ENCODE peak calls at places on chromosomes 12 and 14, in four cellular contexts. Y, W, Z and P are unnamed samples. For H3K27me3, the result is how much of the 10 kb centered on the place peaks cover.

GRCh38 chr12:52370906-52371608 is 3.8 kb upstream of the KRT85 start:
- DNase-seq in Y (peak), W (peak), Z (peak), P (peak)

GRCh38 chr14:21226467-21226866 is 42.8 kb downstream of the HNRNPC start:
- DNase-seq in W (no peak), Y (no peak), Z (no peak), P (no peak)

GRCh38 chr14:35224615-35225014 is 67.6 kb upstream of the PSMA6 start:
- DNase-seq in Y (no peak), W (no peak), Z (no peak), P (no peak)

GRCh38 chr12:45518516-45519235 is 210.8 kb upstream of the ARID2 start:
- DNase-seq in Y (no peak), Z (no peak), W (no peak), P (no peak)

GRCh38 chr12:74066476-74066875 is 471.2 kb upstream of the ATXN7L3B start:
- DNase-seq in Z (no peak), Y (no peak), W (no peak), P (no peak)

GRCh38 chr14:95106966-95107365 is 50.4 kb downstream of the DICER1 start:
- DNase-seq in Z (no peak), W (no peak), Y (no peak), P (no peak)

GRCh38 chr14:39492267-39492666 is 60.0 kb upstream of the FBXO33 start:
- DNase-seq in Y (no peak), W (no peak), Z (no peak), P (peak)

GRCh38 chr14:79549515-79549914 is 661.8 kb downstream of the DIO2 start:
- DNase-seq in Y (no peak), Z (no peak), W (no peak), P (no peak)

GRCh38 chr12:57430117-57430930 is 519 bp downstream of the R3HDM2 start:
- DNase-seq in Z (peak), Y (peak), W (peak), P (no peak)

GRCh38 chr12:64142382-64142781 is 79.7 kb downstream of the KICS2 start:
- DNase-seq in W (no peak), Y (no peak), Z (no peak), P (no peak)

GRCh38 chr12:29725587-29726320 is 58.0 kb downstream of the TMTC1 start:
- DNase-seq in Y (peak), W (peak), Z (no peak), P (no peak)

GRCh38 chr14:76564471-76565119 is 188.7 kb downstream of the ESRRB start:
- DNase-seq in Y (no peak), Z (no peak), W (no peak), P (no peak)

GRCh38 chr14:38291681-38292459 is 36.0 kb upstream of the CLEC14A start:
- DNase-seq in Z (no peak), W (no peak), Y (no peak), P (no peak)

GRCh38 chr14:76812093-76812421 is 625 bp downstream of the ANGEL1 start:
- DNase-seq in W (no peak), Y (peak), Z (peak), P (no peak)

GRCh38 chr14:85466678-85467077 is 63.3 kb upstream of the FLRT2 start:
- DNase-seq in W (no peak), Z (no peak), Y (no peak), P (no peak)

GRCh38 chr12:117333331-117334000 is 28.0 kb downstream of the NOS1 start:
- DNase-seq in W (no peak), Y (no peak), Z (no peak), P (no peak)

GRCh38 chr12:4270670-4271432 is 2.7 kb upstream of the CCND2 start:
- DNase-seq in W (peak), Z (peak), Y (peak), P (no peak)

GRCh38 chr12:60501124-60501729 is 905.4 kb downstream of the SLC16A7 start:
- DNase-seq in Y (no peak), Z (no peak), W (peak), P (no peak)

GRCh38 chr12:46554461-46554860 is 181.9 kb upstream of the SLC38A2 start:
- DNase-seq in W (no peak), Z (no peak), Y (no peak), P (no peak)

DNA sequence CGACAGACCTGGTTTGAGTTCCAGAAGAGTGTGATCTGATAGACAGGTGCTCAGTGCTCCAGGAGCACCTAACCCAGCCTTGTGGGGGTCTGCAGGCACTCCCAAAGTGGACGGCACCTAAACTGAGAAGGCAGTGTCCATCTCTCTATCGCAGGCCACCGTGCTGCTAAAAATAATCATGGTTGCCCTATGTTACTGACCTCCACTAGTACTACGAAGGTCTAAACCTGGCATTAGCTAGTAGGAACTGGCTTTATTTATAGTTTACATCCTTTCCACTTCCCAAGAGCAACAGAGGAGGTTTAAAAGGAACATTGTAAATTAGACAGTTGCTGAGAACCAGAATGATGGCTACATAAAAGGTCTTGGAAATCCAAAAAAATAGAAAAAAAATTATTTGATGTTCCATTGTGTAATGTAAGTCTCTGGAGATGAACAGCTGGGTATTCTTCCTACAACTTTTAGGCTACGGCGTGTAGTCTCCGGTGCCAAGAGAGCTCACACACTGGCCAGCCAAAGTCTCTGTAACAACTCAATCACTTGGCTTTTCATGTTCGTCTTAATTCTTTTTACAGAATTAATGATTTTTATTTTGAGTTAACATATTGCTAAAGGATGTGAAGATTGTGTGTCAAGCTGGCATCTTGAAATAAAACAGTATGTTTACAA is 27.3 kb downstream of the PPFIBP1 start:
- DNase-seq in Y (no peak), W (no peak), Z (no peak), P (no peak)
- H3K27me3 ChIP-seq in Y (under half), W (under half), Z (under half), P (under half)

GRCh38 chr12:2623472-2623871 is 171.3 kb upstream of the FKBP4 start:
- DNase-seq in Y (no peak), Z (no peak), W (no peak), P (no peak)
- H3K4me3 ChIP-seq in Y (no peak), Z (no peak), W (no peak), P (no peak)

GRCh38 chr14:80784824-80785223 is 156.7 kb downstream of the CEP128 start:
- DNase-seq in Z (no peak), Y (no peak), W (no peak), P (no peak)
- TF ChIP-seq CTCF in Z (no peak), Y (no peak), W (peak), P (no peak)

GRCh38 chr12:53932915-53933314 is 5.7 kb upstream of the HOXC13 start:
- DNase-seq in Y (no peak), Z (no peak), W (no peak), P (no peak)

GRCh38 chr12:53938276-53939140 is at the start of gene HOXC13:
- DNase-seq in Z (peak), W (no peak), Y (peak), P (no peak)

GRCh38 chr12:53937596-53938275 is 895 bp upstream of the HOXC13 start:
- DNase-seq in W (no peak), Z (no peak), Y (no peak), P (no peak)

GRCh38 chr12:53937099-53937498 is 1.5 kb upstream of the HOXC13 start:
- DNase-seq in W (no peak), Z (no peak), Y (no peak), P (no peak)

GRCh38 chr12:53935562-53936341 is 2.9 kb upstream of the HOXC13 start:
- DNase-seq in W (no peak), Y (no peak), Z (no peak), P (no peak)
- H3K27me3 ChIP-seq in W (half or more), Y (half or more), Z (half or more), P (half or more)